ENCODE peak calls at places on chromosome X, in four cellular contexts. One of them, this sample, is unnamed.

GRCh38 chrX:153765138-153766079 is 1.4 kb downstream of the PLXNB3 start:
- DNase-seq in A549: no peak
- DNase-seq in HT1080: peak; percentile 23
- DNase-seq in cardiac septum: no peak
- DNase-seq in this sample: peak; percentile 97

GRCh38 chrX:11509786-11510185 is 155.9 kb downstream of the ARHGAP6 start:
- DNase-seq in A549: peak; percentile 4
- DNase-seq in HT1080: no peak
- DNase-seq in cardiac septum: no peak
- DNase-seq in this sample: no peak

GRCh38 chrX:74230094-74230493 is 73.9 kb upstream of the ZCCHC13 start:
- DNase-seq in A549: no peak
- DNase-seq in HT1080: no peak
- DNase-seq in cardiac septum: no peak
- DNase-seq in this sample: no peak

GRCh38 chrX:149910178-149910695 is 19.1 kb upstream of the HSFX4 start:
- DNase-seq in A549: no peak
- DNase-seq in HT1080: no peak
- DNase-seq in cardiac septum: no peak
- DNase-seq in this sample: no peak

GRCh38 chrX:32708542-32708941 is 502.8 kb downstream of the DMD start:
- DNase-seq in A549: no peak
- DNase-seq in HT1080: no peak
- DNase-seq in cardiac septum: no peak
- DNase-seq in this sample: no peak

GRCh38 chrX:19832186-19832965 is 55.0 kb downstream of the SH3KBP1 start:
- DNase-seq in A549: no peak
- DNase-seq in HT1080: no peak
- DNase-seq in cardiac septum: no peak
- DNase-seq in this sample: no peak

GRCh38 chrX:49995021-49995731 is 72.8 kb downstream of the CLCN5 start:
- DNase-seq in A549: peak; percentile 37
- DNase-seq in HT1080: peak; percentile 66
- DNase-seq in cardiac septum: no peak
- DNase-seq in this sample: no peak

GRCh38 chrX:118565853-118566252 is 70.2 kb downstream of the DOCK11 start:
- DNase-seq in A549: no peak
- DNase-seq in HT1080: no peak
- DNase-seq in cardiac septum: no peak
- DNase-seq in this sample: no peak

GRCh38 chrX:107571296-107571998 is 56.9 kb upstream of the PRPS1 start:
- DNase-seq in A549: peak; percentile 66
- DNase-seq in HT1080: peak; percentile 91
- DNase-seq in cardiac septum: no peak
- DNase-seq in this sample: no peak

GRCh38 chrX:38845426-38845825 is 44.2 kb downstream of the MID1IP1 start:
- DNase-seq in A549: no peak
- DNase-seq in HT1080: no peak
- DNase-seq in cardiac septum: no peak
- DNase-seq in this sample: no peak

GRCh38 chrX:12269484-12269883 is 131.2 kb downstream of the FRMPD4 start:
- DNase-seq in A549: peak; percentile 4
- DNase-seq in HT1080: peak; percentile 2
- DNase-seq in cardiac septum: no peak
- DNase-seq in this sample: no peak

GRCh38 chrX:8629871-8630270 is 102.1 kb downstream of the ANOS1 start:
- DNase-seq in A549: no peak
- DNase-seq in HT1080: peak; percentile 73
- DNase-seq in cardiac septum: no peak
- DNase-seq in this sample: no peak

GRCh38 chrX:55119712-55120111 is 30.9 kb downstream of the PAGE2 start:
- DNase-seq in A549: no peak
- DNase-seq in HT1080: no peak
- DNase-seq in cardiac septum: no peak
- DNase-seq in this sample: no peak

GRCh38 chrX:7828594-7828993 is 14.4 kb upstream of the VCX start:
- DNase-seq in A549: peak; percentile 3
- DNase-seq in HT1080: no peak
- DNase-seq in cardiac septum: no peak
- DNase-seq in this sample: no peak

GRCh38 chrX:103716967-103717366 is 6.3 kb downstream of the TMEM31 start:
- DNase-seq in A549: peak; percentile 10
- DNase-seq in HT1080: peak; percentile 78
- DNase-seq in cardiac septum: no peak
- DNase-seq in this sample: no peak

GRCh38 chrX:103918050-103918449 is 44.4 kb upstream of the TMSB15B start:
- DNase-seq in A549: peak; percentile 81
- DNase-seq in HT1080: peak; percentile 83
- DNase-seq in cardiac septum: no peak
- DNase-seq in this sample: peak; percentile 4

GRCh38 chrX:54786972-54787371 is 11.1 kb downstream of the ITIH6 start:
- DNase-seq in A549: peak; percentile 25
- DNase-seq in HT1080: no peak
- DNase-seq in cardiac septum: no peak
- DNase-seq in this sample: no peak

GRCh38 chrX:42085836-42086235 is 162.5 kb upstream of the CASK start:
- DNase-seq in A549: no peak
- DNase-seq in HT1080: no peak
- DNase-seq in cardiac septum: no peak
- DNase-seq in this sample: no peak

GRCh38 chrX:119895843-119896326 is at the start of gene AKAP14:
- DNase-seq in A549: peak; percentile 24
- DNase-seq in HT1080: no peak
- DNase-seq in cardiac septum: no peak
- DNase-seq in this sample: peak; percentile 1

GRCh38 chrX:1727531-1728027 is 112.7 kb downstream of the ASMT start:
- DNase-seq in A549: peak; percentile 87
- DNase-seq in HT1080: peak; percentile 80
- DNase-seq in cardiac septum: no peak
- DNase-seq in this sample: no peak

GRCh38 chrX:40933132-40934078 is 151.8 kb upstream of the USP9X start:
- DNase-seq in A549: peak; percentile 36
- DNase-seq in HT1080: peak; percentile 30
- DNase-seq in cardiac septum: no peak
- DNase-seq in this sample: no peak

GRCh38 chrX:4909245-4909830 is 1195.9 kb upstream of the PRKX start:
- DNase-seq in A549: no peak
- DNase-seq in HT1080: peak; percentile 0
- DNase-seq in cardiac septum: no peak
- DNase-seq in this sample: no peak

GRCh38 chrX:10485331-10485730 is 135.1 kb downstream of the MID1 start:
- DNase-seq in A549: no peak
- DNase-seq in HT1080: no peak
- DNase-seq in cardiac septum: no peak
- DNase-seq in this sample: no peak

GRCh38 chrX:16528620-16529019 is 121.3 kb upstream of the S100G start:
- DNase-seq in A549: no peak
- DNase-seq in HT1080: no peak
- DNase-seq in cardiac septum: no peak
- DNase-seq in this sample: no peak

GRCh38 chrX:78595901-78596502 is 63.1 kb downstream of the RTL3 start:
- DNase-seq in A549: peak; percentile 2
- DNase-seq in HT1080: peak; percentile 1
- DNase-seq in cardiac septum: no peak
- DNase-seq in this sample: no peak

GRCh38 chrX:70292788-70293187 is 2.9 kb downstream of the KIF4A start:
- DNase-seq in A549: no peak
- DNase-seq in HT1080: no peak
- DNase-seq in cardiac septum: no peak
- DNase-seq in this sample: no peak

GRCh38 chrX:33194876-33195433 is 16.4 kb downstream of the DMD start:
- DNase-seq in A549: no peak
- DNase-seq in HT1080: no peak
- DNase-seq in cardiac septum: no peak
- DNase-seq in this sample: no peak

GRCh38 chrX:68833448-68833805 is 4.6 kb downstream of the EFNB1 start:
- DNase-seq in A549: no peak
- DNase-seq in HT1080: no peak
- DNase-seq in cardiac septum: no peak
- DNase-seq in this sample: no peak

GRCh38 chrX:41666251-41666650 is 22.5 kb upstream of the GPR34 start:
- DNase-seq in A549: no peak
- DNase-seq in HT1080: no peak
- DNase-seq in cardiac septum: no peak
- DNase-seq in this sample: no peak

GRCh38 chrX:52363247-52363883 is 5.5 kb upstream of the XAGE2 start:
- DNase-seq in A549: peak; percentile 7
- DNase-seq in HT1080: no peak
- DNase-seq in cardiac septum: no peak
- DNase-seq in this sample: no peak

GRCh38 chrX:24023972-24024664 is 2.9 kb downstream of the KLHL15 start:
- DNase-seq in A549: no peak
- DNase-seq in HT1080: peak; percentile 3
- DNase-seq in cardiac septum: no peak
- DNase-seq in this sample: no peak

GRCh38 chrX:7170903-7171302 is 22.9 kb upstream of the PUDP start:
- DNase-seq in A549: peak; percentile 36
- DNase-seq in HT1080: peak; percentile 53
- DNase-seq in cardiac septum: no peak
- DNase-seq in this sample: no peak

GRCh38 chrX:121389976-121390709 is 342.7 kb downstream of the GLUD2 start:
- DNase-seq in A549: no peak
- DNase-seq in HT1080: peak; percentile 1
- DNase-seq in cardiac septum: no peak
- DNase-seq in this sample: no peak

GRCh38 chrX:31117195-31117594 is 45.4 kb upstream of the FTHL17 start:
- DNase-seq in A549: no peak
- DNase-seq in HT1080: no peak
- DNase-seq in cardiac septum: no peak
- DNase-seq in this sample: no peak

GRCh38 chrX:43096830-43097229 is 318.9 kb upstream of the PPP1R2C start:
- DNase-seq in A549: no peak
- DNase-seq in HT1080: no peak
- DNase-seq in cardiac septum: no peak
- DNase-seq in this sample: no peak

GRCh38 chrX:97672138-97672537 is 788.4 kb downstream of the RPA4 start:
- DNase-seq in A549: no peak
- DNase-seq in HT1080: no peak
- DNase-seq in cardiac septum: no peak
- DNase-seq in this sample: no peak